ENCODE peak calls at places on chromosomes 6 and 20, in six cellular contexts. M is mesendoderm, Q is GM23338, X is body of pancreas, O is GM23248, G is Peyer's patch. A is an unnamed sample. For H3K27me3, the result is how much of the 10 kb centered on the place peaks cover.

GRCh38 chr20:1357921-1358671 is 29.2 kb upstream of the SDCBP2 start:
- DNase-seq in M (no peak), Q (no peak), X (no peak), O (no peak), G (no peak), A (no peak)

GRCh38 chr20:62167474-62167873 is 15.4 kb upstream of the MTG2 start:
- DNase-seq in M (no peak), Q (no peak), X (no peak), O (no peak), G (no peak), A (peak)

GRCh38 chr6:118495639-118496296 is 52.3 kb upstream of the PLN start:
- DNase-seq in M (no peak), Q (no peak), X (no peak), O (peak), G (no peak), A (no peak)

GRCh38 chr20:50879649-50880550 is 51.3 kb downstream of the ADNP start:
- DNase-seq in M (no peak), Q (no peak), X (no peak), O (no peak), G (peak), A (peak)

GRCh38 chr6:55069132-55069781 is 105.1 kb upstream of the HCRTR2 start:
- DNase-seq in M (peak), Q (peak), X (peak), O (peak), G (peak), A (no peak)

GRCh38 chr20:35942243-35942642 is 12.1 kb downstream of the SCAND1 start:
- DNase-seq in M (peak), Q (no peak), X (no peak), O (no peak), G (no peak), A (no peak)

GRCh38 chr6:166466178-166467122 is 83.7 kb upstream of the MPC1 start:
- DNase-seq in M (no peak), Q (no peak), X (peak), O (peak), G (no peak), A (no peak)

GRCh38 chr20:24828992-24829648 is 119.9 kb upstream of the CST7 start:
- DNase-seq in M (no peak), Q (no peak), X (no peak), O (no peak), G (no peak), A (peak)

GRCh38 chr6:137571854-137572253 is 77.7 kb upstream of the OLIG3 start:
- DNase-seq in M (peak), Q (peak), X (peak), O (peak), G (peak), A (no peak)

GRCh38 chr6:32290886-32291450 is 67.1 kb upstream of the NOTCH4 start:
- DNase-seq in M (no peak), Q (no peak), X (no peak), O (peak), G (no peak), A (no peak)

GRCh38 chr20:454951-455350 is 7.4 kb downstream of the TBC1D20 start:
- DNase-seq in M (no peak), Q (no peak), X (no peak), O (no peak), G (no peak), A (no peak)

GRCh38 chr6:23036401-23036983 is 467.1 kb downstream of the HDGFL1 start:
- DNase-seq in M (no peak), Q (no peak), X (no peak), O (no peak), G (no peak), A (no peak)

GRCh38 chr6:127792616-127793015 is 108.2 kb downstream of the THEMIS start:
- DNase-seq in M (no peak), Q (no peak), X (no peak), O (no peak), G (no peak), A (no peak)

GRCh38 chr6:108581237-108581931 is 20.7 kb downstream of the FOXO3 start:
- DNase-seq in M (no peak), Q (no peak), X (no peak), O (peak), G (no peak), A (no peak)

GRCh38 chr6:111521497-111522275 is 38.7 kb upstream of the REV3L start:
- DNase-seq in M (no peak), Q (no peak), X (no peak), O (peak), G (no peak), A (no peak)

GRCh38 chr20:3786126-3786484 is 435 bp downstream of the CENPB start:
- DNase-seq in M (peak), Q (peak), X (peak), O (peak), G (peak), A (no peak)

GRCh38 chr6:112936079-112936472 is 588.9 kb downstream of the RFPL4B start:
- DNase-seq in M (no peak), Q (no peak), X (no peak), O (no peak), G (no peak), A (no peak)

GRCh38 chr20:54320148-54320607 is 112.3 kb downstream of the PFDN4 start:
- DNase-seq in M (peak), Q (peak), X (no peak), O (peak), G (no peak), A (no peak)

GRCh38 chr20:9301129-9302072 is 213.0 kb upstream of the LAMP5 start:
- DNase-seq in M (no peak), Q (no peak), X (peak), O (peak), G (no peak), A (no peak)

GRCh38 chr20:9407805-9408421 is 106.5 kb upstream of the LAMP5 start:
- DNase-seq in M (peak), Q (peak), X (peak), O (peak), G (peak), A (no peak)

GRCh38 chr6:28589234-28589951 is 63.7 kb downstream of the GPX5 start:
- DNase-seq in M (peak), Q (peak), X (peak), O (peak), G (no peak), A (peak)

GRCh38 chr6:26327450-26328264 is 37.3 kb upstream of the BTN3A2 start:
- DNase-seq in M (peak), Q (peak), X (no peak), O (peak), G (no peak), A (no peak)

GRCh38 chr20:14691994-14692393 is 354.6 kb upstream of the FLRT3 start:
- DNase-seq in M (no peak), Q (no peak), X (no peak), O (no peak), G (no peak), A (no peak)

GRCh38 chr6:133055527-133055966 is 185.6 kb upstream of the EYA4 start:
- DNase-seq in M (peak), Q (peak), X (no peak), O (no peak), G (no peak), A (no peak)

GRCh38 chr20:51368461-51369211 is 173.9 kb downstream of the NFATC2 start:
- DNase-seq in M (no peak), Q (no peak), X (no peak), O (peak), G (no peak), A (peak)

GRCh38 chr6:14981960-14982359 is 263.9 kb upstream of the JARID2 start:
- DNase-seq in M (no peak), Q (no peak), X (no peak), O (no peak), G (no peak), A (no peak)

GRCh38 chr6:123770247-123770949 is 33.3 kb upstream of the NKAIN2 start:
- DNase-seq in M (peak), Q (no peak), X (no peak), O (no peak), G (no peak), A (no peak)

GRCh38 chr20:4014031-4014474 is 1.3 kb downstream of the RNF24 start:
- DNase-seq in M (peak), Q (peak), X (peak), O (peak), G (peak), A (peak)

GRCh38 chr6:107122748-107123147 is 7.4 kb upstream of the BEND3 start:
- DNase-seq in M (no peak), Q (no peak), X (no peak), O (no peak), G (no peak), A (no peak)

GRCh38 chr6:132320007-132320406 is 81.3 kb downstream of the MOXD1 start:
- DNase-seq in M (no peak), Q (no peak), X (no peak), O (peak), G (no peak), A (no peak)

GRCh38 chr20:57990396-57990987 is 238.0 kb downstream of the ANKRD60 start:
- DNase-seq in M (no peak), Q (no peak), X (no peak), O (peak), G (no peak), A (no peak)

GRCh38 chr6:98498891-98499290 is 335.5 kb upstream of the POU3F2 start:
- DNase-seq in M (no peak), Q (peak), X (no peak), O (no peak), G (no peak), A (no peak)

GRCh38 chr6:124795879-124796838 is 166.1 kb upstream of the RNF217 start:
- DNase-seq in M (peak), Q (peak), X (no peak), O (peak), G (no peak), A (no peak)

DNA sequence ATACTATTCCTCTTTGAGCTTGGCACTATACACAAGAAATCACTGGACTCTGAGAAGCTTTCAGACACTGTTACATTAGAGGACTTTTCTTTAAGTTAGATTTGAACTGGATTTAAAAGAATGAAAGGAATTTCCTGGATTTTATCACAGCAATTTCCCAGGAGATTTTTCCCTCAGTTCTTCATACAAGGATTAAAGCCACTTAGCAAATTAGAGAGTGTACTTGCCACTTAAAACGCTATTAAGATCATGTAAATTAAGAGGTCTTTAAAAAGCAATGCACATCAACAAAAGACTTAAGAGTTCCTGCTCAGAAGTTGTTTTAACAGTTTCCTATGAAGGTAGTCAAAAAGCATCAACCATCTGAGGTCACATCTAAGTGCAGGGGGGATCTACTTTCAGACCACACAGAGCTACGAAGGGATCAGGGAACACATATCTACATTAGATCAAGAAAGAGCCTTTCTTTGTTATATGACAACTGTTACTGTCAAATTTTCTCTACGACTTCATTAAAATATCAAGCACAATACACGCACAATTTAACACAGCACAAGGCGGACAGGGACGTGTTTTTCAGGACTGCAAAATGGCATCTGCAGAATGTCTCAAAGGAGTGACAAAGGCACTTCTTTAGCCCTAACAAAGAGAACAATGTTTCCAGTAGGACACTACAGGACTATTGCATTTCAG is 65.8 kb downstream of the EPB41L2 start:
- DNase-seq in M (peak), Q (no peak), X (no peak), O (peak), G (no peak), A (no peak)
- H3K4me3 ChIP-seq in M (no peak), Q (peak), X (no peak), O (peak), G (no peak), A (no peak)

DNA sequence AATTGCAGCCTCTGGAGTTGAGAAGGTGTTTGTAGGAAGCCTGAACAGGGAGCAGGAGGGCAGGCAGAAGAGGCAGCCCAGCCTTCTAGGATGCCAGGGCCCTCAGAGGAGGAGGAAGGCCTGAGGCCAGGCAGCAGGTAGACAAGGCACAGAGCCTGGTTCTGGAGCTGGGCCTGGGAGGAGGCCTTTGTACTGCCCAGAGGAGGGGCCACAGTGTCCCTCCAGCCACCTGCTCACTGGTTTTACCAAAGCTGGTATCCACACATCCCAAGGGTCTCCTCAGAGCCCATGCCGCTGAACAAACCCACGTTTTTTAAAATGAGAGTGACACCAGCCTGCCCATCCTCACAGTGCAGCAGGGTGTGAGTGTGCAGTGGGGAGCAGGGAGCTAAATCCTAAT is 162.7 kb downstream of the LY86 start:
- DNase-seq in M (no peak), Q (no peak), X (no peak), O (no peak), G (no peak), A (no peak)
- H3K27me3 ChIP-seq in M (under half), Q (under half), X (under half), O (under half), G (under half), A (under half)

GRCh38 chr6:150142304-150142656 is 564 bp upstream of the PPP1R14C start:
- DNase-seq in M (peak), Q (peak), X (no peak), O (peak), G (no peak), A (peak)
- H3K4me3 ChIP-seq in M (no peak), Q (peak), X (no peak), O (peak), G (peak), A (peak)

GRCh38 chr6:5994999-5995698 is 11.6 kb downstream of the NRN1 start:
- DNase-seq in M (peak), Q (no peak), X (no peak), O (no peak), G (no peak), A (no peak)
- H3K27me3 ChIP-seq in M (under half), Q (half or more), X (half or more), O (under half), G (under half), A (half or more)

GRCh38 chr6:159074120-159074684 is 29.4 kb upstream of the TAGAP start:
- DNase-seq in M (peak), Q (peak), X (no peak), O (peak), G (no peak), A (no peak)
- H3K4me3 ChIP-seq in M (peak), Q (peak), X (no peak), O (peak), G (no peak), A (peak)

DNA sequence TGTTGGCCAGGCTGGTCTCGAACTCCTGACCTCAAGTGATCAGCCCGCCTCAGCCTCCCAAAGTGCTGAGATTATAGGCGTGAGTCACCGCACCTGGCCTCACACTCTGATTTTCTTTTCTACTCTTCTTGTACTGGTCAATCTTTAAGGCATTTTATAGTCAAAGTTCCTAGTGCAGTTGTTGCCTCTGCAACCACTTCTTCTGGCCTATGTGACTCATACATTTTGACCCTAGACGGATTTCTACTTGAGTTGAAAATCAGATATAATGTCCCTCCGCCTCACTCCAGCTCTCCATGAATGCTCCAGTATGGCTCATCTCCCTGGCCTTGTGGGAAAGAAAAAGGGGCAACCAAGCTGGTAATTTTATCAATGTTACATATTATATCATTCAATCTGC is 42.4 kb downstream of the TNFRSF21 start:
- DNase-seq in M (no peak), Q (no peak), X (no peak), O (no peak), G (no peak), A (no peak)
- H3K27me3 ChIP-seq in M (under half), Q (under half), X (under half), O (under half), G (under half), A (under half)

GRCh38 chr6:100130630-100131029 is 136.6 kb upstream of the MCHR2 start:
- DNase-seq in M (no peak), Q (no peak), X (no peak), O (no peak), G (no peak), A (no peak)
- H3K4me3 ChIP-seq in M (no peak), Q (no peak), X (no peak), O (no peak), G (no peak), A (no peak)

GRCh38 chr6:7725412-7725811 is 487 bp upstream of the BMP6 start:
- DNase-seq in M (no peak), Q (no peak), X (no peak), O (peak), G (no peak), A (no peak)
- H3K27me3 ChIP-seq in M (under half), Q (half or more), X (under half), O (under half), G (under half), A (half or more)

GRCh38 chr6:89542081-89542855 is 96.3 kb downstream of the LYRM2 start:
- DNase-seq in M (no peak), Q (no peak), X (no peak), O (no peak), G (no peak), A (no peak)
- H3K4me3 ChIP-seq in M (no peak), Q (no peak), X (no peak), O (no peak), G (no peak), A (no peak)